ENCODE peak calls at places on chromosomes 12 and 14, in nine cellular contexts. U is T-helper 9 cell, H is Caki2, X is breast epithelium, J is AG08396, F is AG20443, M is endothelial cell, N is mesothelial cell of epicardium, P is tibial nerve. I is an unnamed sample.

GRCh38 chr12:53754196-53754595 is 2.4 kb upstream of the CISTR start:
- DNase-seq in U (no peak), H (no peak), X (no peak), J (no peak), F (no peak), M (no peak), N (no peak), P (no peak), I (no peak)

GRCh38 chr12:56046027-56046780 is 4.5 kb downstream of the RPS26 start:
- DNase-seq in U (no peak), H (no peak), X (no peak), J (no peak), F (no peak), M (no peak), N (no peak), P (no peak), I (no peak)

GRCh38 chr14:72609205-72609916 is 284.5 kb downstream of the DPF3 start:
- DNase-seq in U (no peak), H (no peak), X (no peak), J (no peak), F (no peak), M (no peak), N (no peak), P (no peak), I (no peak)

GRCh38 chr12:8493084-8493483 is 20.2 kb upstream of the CLEC4D start:
- DNase-seq in U (no peak), H (no peak), X (no peak), J (no peak), F (no peak), M (no peak), N (no peak), P (peak; percentile 23), I (no peak)

GRCh38 chr14:63745272-63745671 is 17.4 kb upstream of the SGPP1 start:
- DNase-seq in U (no peak), H (no peak), X (no peak), J (no peak), F (no peak), M (no peak), N (no peak), P (no peak), I (no peak)

GRCh38 chr14:52355016-52355430 is 40.9 kb downstream of the PTGER2 start:
- DNase-seq in U (no peak), H (peak; percentile 28), X (no peak), J (peak; percentile 36), F (peak; percentile 65), M (no peak), N (no peak), P (no peak), I (peak; percentile 91)

GRCh38 chr12:4032906-4033628 is 159.9 kb upstream of the PARP11 start:
- DNase-seq in U (no peak), H (peak; percentile 61), X (no peak), J (no peak), F (peak; percentile 55), M (no peak), N (no peak), P (no peak), I (no peak)

GRCh38 chr14:27559848-27560247 is 962.0 kb upstream of the NOVA1 start:
- DNase-seq in U (no peak), H (no peak), X (no peak), J (no peak), F (no peak), M (no peak), N (no peak), P (no peak), I (no peak)

GRCh38 chr12:124236651-124237050 is 58.2 kb upstream of the RFLNA start:
- DNase-seq in U (no peak), H (no peak), X (no peak), J (peak; percentile 50), F (peak; percentile 73), M (no peak), N (no peak), P (no peak), I (peak; percentile 29)

GRCh38 chr12:122081697-122082221 is 3.2 kb downstream of the MLXIP start:
- DNase-seq in U (peak; percentile 20), H (no peak), X (no peak), J (no peak), F (peak; percentile 40), M (peak; percentile 29), N (no peak), P (peak; percentile 53), I (no peak)

GRCh38 chr12:132294121-132295034 is 35.0 kb downstream of the GALNT9 start:
- DNase-seq in U (no peak), H (no peak), X (no peak), J (no peak), F (no peak), M (no peak), N (no peak), P (no peak), I (no peak)

GRCh38 chr14:64423987-64424386 is 35.8 kb downstream of the MTHFD1 start:
- DNase-seq in U (no peak), H (no peak), X (no peak), J (no peak), F (peak; percentile 13), M (no peak), N (no peak), P (no peak), I (peak; percentile 58)

I was measured in skeletal muscle cell.